ENCODE peak calls at places on chromosomes 6 and 20, in six cellular contexts. One of them, this sample, is unnamed.

GRCh38 chr20:18754030-18754659 is 59.4 kb upstream of the SCP2D1 start:
- DNase-seq in AG04450: no peak
- DNase-seq in breast epithelium: no peak
- DNase-seq in adrenal gland: no peak
- DNase-seq in ascending aorta: no peak
- DNase-seq in pancreas: no peak
- DNase-seq in this sample: no peak

GRCh38 chr20:42219005-42219404 is 600.8 kb upstream of the CHD6 start:
- DNase-seq in AG04450: no peak
- DNase-seq in breast epithelium: no peak
- DNase-seq in adrenal gland: no peak
- DNase-seq in ascending aorta: no peak
- DNase-seq in pancreas: no peak
- DNase-seq in this sample: no peak

GRCh38 chr6:41200296-41200900 is 551 bp downstream of the TREML2 start:
- DNase-seq in AG04450: no peak
- DNase-seq in breast epithelium: no peak
- DNase-seq in adrenal gland: peak
- DNase-seq in ascending aorta: peak
- DNase-seq in pancreas: no peak
- DNase-seq in this sample: no peak

GRCh38 chr6:87628881-87629280 is 38.9 kb downstream of the ORC3 start:
- DNase-seq in AG04450: no peak
- DNase-seq in breast epithelium: no peak
- DNase-seq in adrenal gland: no peak
- DNase-seq in ascending aorta: no peak
- DNase-seq in pancreas: no peak
- DNase-seq in this sample: no peak

GRCh38 chr6:78533876-78534275 is 333.5 kb upstream of the IRAK1BP1 start:
- DNase-seq in AG04450: no peak
- DNase-seq in breast epithelium: no peak
- DNase-seq in adrenal gland: no peak
- DNase-seq in ascending aorta: no peak
- DNase-seq in pancreas: no peak
- DNase-seq in this sample: no peak

GRCh38 chr20:44785768-44786167 is 24.6 kb downstream of the RIMS4 start:
- DNase-seq in AG04450: no peak
- DNase-seq in breast epithelium: no peak
- DNase-seq in adrenal gland: no peak
- DNase-seq in ascending aorta: no peak
- DNase-seq in pancreas: no peak
- DNase-seq in this sample: no peak

GRCh38 chr6:62285612-62286469 is at the start of gene KHDRBS2:
- DNase-seq in AG04450: no peak
- DNase-seq in breast epithelium: peak
- DNase-seq in adrenal gland: peak
- DNase-seq in ascending aorta: peak
- DNase-seq in pancreas: peak
- DNase-seq in this sample: peak

GRCh38 chr20:32358883-32359632 is 927 bp downstream of the ASXL1 start:
- DNase-seq in AG04450: no peak
- DNase-seq in breast epithelium: peak
- DNase-seq in adrenal gland: peak
- DNase-seq in ascending aorta: no peak
- DNase-seq in pancreas: peak
- DNase-seq in this sample: peak

GRCh38 chr6:56311086-56311485 is 63.7 kb upstream of the COL21A1 start:
- DNase-seq in AG04450: no peak
- DNase-seq in breast epithelium: no peak
- DNase-seq in adrenal gland: no peak
- DNase-seq in ascending aorta: no peak
- DNase-seq in pancreas: no peak
- DNase-seq in this sample: no peak

GRCh38 chr20:48262955-48263354 is 477.7 kb upstream of the SULF2 start:
- DNase-seq in AG04450: no peak
- DNase-seq in breast epithelium: no peak
- DNase-seq in adrenal gland: no peak
- DNase-seq in ascending aorta: no peak
- DNase-seq in pancreas: no peak
- DNase-seq in this sample: peak

GRCh38 chr6:150293423-150294280 is 75.2 kb upstream of the IYD start:
- DNase-seq in AG04450: no peak
- DNase-seq in breast epithelium: no peak
- DNase-seq in adrenal gland: no peak
- DNase-seq in ascending aorta: no peak
- DNase-seq in pancreas: no peak
- DNase-seq in this sample: no peak

GRCh38 chr6:93567164-93567563 is 147.8 kb upstream of the EPHA7 start:
- DNase-seq in AG04450: no peak
- DNase-seq in breast epithelium: no peak
- DNase-seq in adrenal gland: no peak
- DNase-seq in ascending aorta: no peak
- DNase-seq in pancreas: no peak
- DNase-seq in this sample: no peak

GRCh38 chr6:165875946-165876345 is 212.9 kb upstream of the PDE10A start:
- DNase-seq in AG04450: no peak
- DNase-seq in breast epithelium: no peak
- DNase-seq in adrenal gland: no peak
- DNase-seq in ascending aorta: no peak
- DNase-seq in pancreas: no peak
- DNase-seq in this sample: peak

GRCh38 chr6:48754631-48755030 is 643.6 kb upstream of the PTCHD4 start:
- DNase-seq in AG04450: no peak
- DNase-seq in breast epithelium: no peak
- DNase-seq in adrenal gland: no peak
- DNase-seq in ascending aorta: no peak
- DNase-seq in pancreas: no peak
- DNase-seq in this sample: no peak

GRCh38 chr6:138387577-138388368 is 10.1 kb downstream of the SMIM28 start:
- DNase-seq in AG04450: no peak
- DNase-seq in breast epithelium: no peak
- DNase-seq in adrenal gland: no peak
- DNase-seq in ascending aorta: no peak
- DNase-seq in pancreas: no peak
- DNase-seq in this sample: no peak

GRCh38 chr20:48904566-48905321 is 16.8 kb upstream of the ARFGEF2 start:
- DNase-seq in AG04450: no peak
- DNase-seq in breast epithelium: no peak
- DNase-seq in adrenal gland: peak
- DNase-seq in ascending aorta: no peak
- DNase-seq in pancreas: peak
- DNase-seq in this sample: no peak

GRCh38 chr6:160156842-160157241 is 35.2 kb downstream of the SLC22A1 start:
- DNase-seq in AG04450: no peak
- DNase-seq in breast epithelium: no peak
- DNase-seq in adrenal gland: no peak
- DNase-seq in ascending aorta: no peak
- DNase-seq in pancreas: no peak
- DNase-seq in this sample: no peak

GRCh38 chr20:36861625-36861874 is 14.4 kb upstream of the TLDC2 start:
- DNase-seq in AG04450: no peak
- DNase-seq in breast epithelium: no peak
- DNase-seq in adrenal gland: no peak
- DNase-seq in ascending aorta: no peak
- DNase-seq in pancreas: no peak
- DNase-seq in this sample: no peak

GRCh38 chr6:4660377-4661321 is 115.6 kb upstream of the CDYL start:
- DNase-seq in AG04450: no peak
- DNase-seq in breast epithelium: no peak
- DNase-seq in adrenal gland: no peak
- DNase-seq in ascending aorta: no peak
- DNase-seq in pancreas: no peak
- DNase-seq in this sample: peak

GRCh38 chr6:13873288-13874190 is 51.2 kb upstream of the RNF182 start:
- DNase-seq in AG04450: no peak
- DNase-seq in breast epithelium: peak
- DNase-seq in adrenal gland: peak
- DNase-seq in ascending aorta: no peak
- DNase-seq in pancreas: peak
- DNase-seq in this sample: no peak

GRCh38 chr6:45424628-45424955 is 46.9 kb upstream of the SUPT3H start:
- DNase-seq in AG04450: no peak
- DNase-seq in breast epithelium: no peak
- DNase-seq in adrenal gland: no peak
- DNase-seq in ascending aorta: no peak
- DNase-seq in pancreas: no peak
- DNase-seq in this sample: no peak

DNA sequence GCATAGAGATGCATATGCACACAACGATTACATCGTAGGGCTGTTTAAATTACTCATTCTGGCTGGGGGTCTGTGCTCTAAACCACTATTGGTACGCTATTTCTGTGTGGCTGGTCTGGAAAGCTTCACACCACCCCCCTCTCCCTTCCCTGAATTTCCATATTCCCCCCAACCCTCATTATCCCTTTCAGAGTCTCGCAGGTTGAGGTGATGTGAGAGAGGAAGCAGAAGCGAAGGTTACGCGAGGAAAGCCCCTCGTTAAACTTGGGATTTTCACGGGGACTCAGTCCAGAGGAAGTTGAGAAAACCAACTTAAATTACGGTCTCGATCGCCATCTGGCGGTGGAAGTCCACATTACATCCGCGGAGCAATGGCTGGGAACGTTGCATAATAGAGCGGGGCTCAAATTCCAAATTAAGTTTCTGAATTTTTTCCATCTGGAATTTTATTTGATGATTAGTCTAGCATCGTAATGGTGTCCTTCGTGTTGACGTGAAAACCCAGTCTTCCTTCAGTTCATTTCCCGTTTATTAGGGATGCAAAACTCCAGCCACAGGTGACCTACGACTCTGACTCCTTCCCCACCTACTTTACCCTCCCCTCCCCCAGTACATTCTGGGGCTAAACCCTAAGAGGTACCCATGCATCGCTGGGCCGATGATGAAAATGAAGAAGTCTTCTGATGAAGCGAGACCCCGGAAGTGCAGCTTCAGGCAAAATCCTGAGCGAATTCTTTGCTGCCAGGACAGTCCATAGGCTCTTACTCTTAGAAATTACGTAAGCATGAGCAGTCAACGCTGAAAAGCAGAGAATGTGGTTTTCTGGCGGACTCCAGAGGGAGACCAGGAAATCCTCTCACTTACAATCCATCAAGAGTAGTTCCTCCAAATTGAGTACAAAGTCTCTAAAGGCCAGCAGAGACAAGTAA is 19.7 kb downstream of the HLA-DOB start:
- DNase-seq in AG04450: no peak
- DNase-seq in breast epithelium: peak
- DNase-seq in adrenal gland: peak
- DNase-seq in ascending aorta: no peak
- DNase-seq in pancreas: peak
- DNase-seq in this sample: no peak
- H3K4me3 ChIP-seq in AG04450: peak
- H3K4me3 ChIP-seq in breast epithelium: peak
- H3K4me3 ChIP-seq in adrenal gland: no peak
- H3K4me3 ChIP-seq in ascending aorta: peak
- H3K4me3 ChIP-seq in pancreas: no peak
- H3K4me3 ChIP-seq in this sample: peak

DNA sequence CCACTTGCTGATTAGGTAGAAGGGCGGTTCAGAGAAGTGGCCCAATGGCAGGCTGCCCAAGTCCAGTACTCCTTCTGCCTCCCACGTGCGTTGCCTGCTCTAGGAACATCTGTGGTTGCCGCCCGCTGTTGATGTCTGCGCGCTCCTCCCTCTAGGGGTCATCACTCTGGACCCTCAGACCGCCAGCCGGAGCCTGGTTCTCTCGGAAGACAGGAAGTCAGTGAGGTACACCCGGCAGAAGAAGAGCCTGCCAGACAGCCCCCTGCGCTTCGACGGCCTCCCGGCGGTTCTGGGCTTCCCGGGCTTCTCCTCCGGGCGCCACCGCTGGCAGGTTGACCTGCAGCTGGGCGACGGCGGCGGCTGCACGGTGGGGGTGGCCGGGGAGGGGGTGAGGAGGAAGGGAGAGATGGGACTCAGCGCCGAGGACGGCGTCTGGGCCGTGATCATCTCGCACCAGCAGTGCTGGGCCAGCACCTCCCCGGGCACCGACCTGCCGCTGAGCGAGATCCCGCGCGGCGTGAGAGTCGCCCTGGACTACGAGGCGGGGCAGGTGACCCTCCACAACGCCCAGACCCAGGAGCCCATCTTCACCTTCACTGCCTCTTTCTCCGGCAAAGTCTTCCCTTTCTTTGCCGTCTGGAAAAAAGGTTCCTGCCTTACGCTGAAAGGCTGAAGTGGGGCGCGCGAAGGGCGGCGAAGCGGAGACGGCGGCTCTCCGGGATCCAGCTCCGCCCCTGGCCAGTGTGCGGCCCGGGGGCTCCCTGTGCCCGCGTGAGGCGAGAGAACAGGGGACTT is 8.5 kb downstream of the TRIM15 start:
- DNase-seq in AG04450: no peak
- DNase-seq in breast epithelium: no peak
- DNase-seq in adrenal gland: no peak
- DNase-seq in ascending aorta: no peak
- DNase-seq in pancreas: no peak
- DNase-seq in this sample: no peak
- TF ChIP-seq CTCF in AG04450: no peak
- TF ChIP-seq CTCF in breast epithelium: no peak
- TF ChIP-seq CTCF in adrenal gland: no peak
- TF ChIP-seq CTCF in ascending aorta: no peak
- TF ChIP-seq CTCF in pancreas: no peak
- TF ChIP-seq CTCF in this sample: no peak

DNA sequence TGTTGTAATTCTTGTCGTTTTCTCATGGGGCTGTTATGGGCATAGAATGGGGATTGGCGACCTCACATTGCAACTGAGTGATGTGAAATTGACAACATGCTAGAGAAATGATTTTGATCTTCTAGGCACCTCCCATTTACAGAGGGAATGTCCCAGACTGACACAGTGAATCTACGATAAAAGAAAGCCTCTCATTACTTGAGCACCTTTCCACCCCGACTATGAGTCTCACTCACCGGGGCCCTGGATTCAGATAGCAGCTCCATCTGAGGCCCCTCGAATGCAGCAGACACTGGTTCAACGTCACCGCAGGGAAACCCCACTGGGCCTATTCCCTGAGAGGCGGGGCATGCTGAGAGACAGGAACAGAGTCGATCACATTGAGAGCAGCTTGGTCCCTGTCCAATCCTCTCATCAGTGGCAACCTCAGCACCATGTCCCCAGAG is 49.1 kb downstream of the NFATC2 start:
- DNase-seq in AG04450: no peak
- DNase-seq in breast epithelium: no peak
- DNase-seq in adrenal gland: no peak
- DNase-seq in ascending aorta: no peak
- DNase-seq in pancreas: no peak
- DNase-seq in this sample: no peak
- H3K27ac ChIP-seq in AG04450: no peak
- H3K27ac ChIP-seq in breast epithelium: no peak
- H3K27ac ChIP-seq in adrenal gland: peak
- H3K27ac ChIP-seq in ascending aorta: no peak
- H3K27ac ChIP-seq in pancreas: no peak
- H3K27ac ChIP-seq in this sample: no peak

DNA sequence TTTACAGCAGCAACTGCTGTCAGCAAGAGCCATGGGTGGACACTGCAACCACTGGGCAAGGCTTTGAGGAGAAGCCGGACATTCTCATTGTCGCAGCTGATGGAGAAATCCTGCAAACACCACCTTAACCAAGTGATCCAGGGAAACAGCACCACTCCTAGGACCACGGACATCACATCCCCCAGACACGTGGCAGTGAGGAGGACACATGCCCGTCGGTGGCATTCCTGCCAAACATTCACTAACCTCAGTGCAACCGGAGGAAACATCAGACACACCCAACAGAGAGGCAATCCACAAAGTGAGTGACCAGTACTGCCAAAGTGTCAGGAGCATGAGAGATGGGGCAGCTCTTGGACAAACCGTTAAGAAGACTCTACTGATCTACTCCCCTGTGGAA is 16.6 kb upstream of the IRF4 start:
- DNase-seq in AG04450: no peak
- DNase-seq in breast epithelium: no peak
- DNase-seq in adrenal gland: no peak
- DNase-seq in ascending aorta: no peak
- DNase-seq in pancreas: no peak
- DNase-seq in this sample: no peak
- H3K4me3 ChIP-seq in AG04450: no peak
- H3K4me3 ChIP-seq in breast epithelium: no peak
- H3K4me3 ChIP-seq in adrenal gland: no peak
- H3K4me3 ChIP-seq in ascending aorta: no peak
- H3K4me3 ChIP-seq in pancreas: no peak
- H3K4me3 ChIP-seq in this sample: no peak